ENCODE peak calls at places on chromosomes 2 and 18, in seven cellular contexts. Z is SK-MEL-5; W is stimulated activated CD4-positive, alpha-beta T cell treated with anti-CD3 and anti-CD28 coated beads, TNF-alpha, amount 100 ng/mL, for 24 hours; H is cardiac muscle cell; M is A172; P is osteocyte; V is activated naive CD8-positive, alpha-beta T cell treated with anti-CD3 and anti-CD28 coated beads, Interleukin-2, amount 10 ng/mL, durations not matched to agents 7 days and 5 days. T is an unnamed sample.

GRCh38 chr18:54127759-54128378 is 96.6 kb downstream of the MBD2 start:
- DNase-seq in Z (peak; percentile 70), W (no peak), H (peak; percentile 73), M (peak; percentile 29), P (no peak), V (no peak), T (peak; percentile 59)

GRCh38 chr2:241067501-241068135 is 34.5 kb downstream of the MTERF4 start:
- DNase-seq in Z (no peak), W (no peak), H (no peak), M (no peak), P (peak; percentile 80), V (no peak), T (no peak)

GRCh38 chr2:30185175-30185574 is 38.4 kb downstream of the YPEL5 start:
- DNase-seq in Z (no peak), W (no peak), H (no peak), M (no peak), P (no peak), V (no peak), T (no peak)

GRCh38 chr18:69858897-69859296 is 88.8 kb downstream of the CD226 start:
- DNase-seq in Z (peak; percentile 28), W (no peak), H (no peak), M (no peak), P (no peak), V (no peak), T (no peak)

GRCh38 chr2:127072970-127073369 is 34.0 kb downstream of the BIN1 start:
- DNase-seq in Z (no peak), W (no peak), H (no peak), M (no peak), P (no peak), V (no peak), T (no peak)

GRCh38 chr2:232438951-232439757 is 16.8 kb upstream of the ALPI start:
- DNase-seq in Z (peak; percentile 31), W (peak; percentile 48), H (peak; percentile 23), M (peak; percentile 27), P (no peak), V (peak; percentile 46), T (no peak)

GRCh38 chr18:59918320-59918755 is 18.5 kb downstream of the PMAIP1 start:
- DNase-seq in Z (no peak), W (no peak), H (peak; percentile 36), M (peak; percentile 78), P (no peak), V (no peak), T (peak; percentile 41)

GRCh38 chr2:100409975-100410647 is 7.4 kb downstream of the CHST10 start:
- DNase-seq in Z (no peak), W (no peak), H (peak; percentile 41), M (no peak), P (peak; percentile 77), V (no peak), T (no peak)

GRCh38 chr2:16728742-16729141 is 63.1 kb upstream of the CYRIA start:
- DNase-seq in Z (no peak), W (no peak), H (no peak), M (no peak), P (no peak), V (no peak), T (no peak)

GRCh38 chr2:101983928-101984327 is 7.8 kb upstream of the IL1R2 start:
- DNase-seq in Z (peak; percentile 29), W (no peak), H (no peak), M (no peak), P (no peak), V (no peak), T (peak; percentile 16)

GRCh38 chr2:205775091-205775876 is 93.0 kb downstream of the NRP2 start:
- DNase-seq in Z (no peak), W (no peak), H (no peak), M (peak; percentile 57), P (no peak), V (no peak), T (no peak)

GRCh38 chr2:162890690-162891311 is 52.2 kb upstream of the KCNH7 start:
- DNase-seq in Z (peak; percentile 89), W (no peak), H (peak; percentile 74), M (peak; percentile 62), P (no peak), V (no peak), T (peak; percentile 69)

GRCh38 chr18:49761771-49762170 is 51.6 kb downstream of the ACAA2 start:
- DNase-seq in Z (no peak), W (no peak), H (no peak), M (no peak), P (no peak), V (no peak), T (no peak)

GRCh38 chr2:171161425-171162289 is 964 bp upstream of the TLK1 start:
- DNase-seq in Z (no peak), W (no peak), H (no peak), M (no peak), P (no peak), V (no peak), T (no peak)

GRCh38 chr2:8086796-8087479 is 594.9 kb upstream of the ID2 start:
- DNase-seq in Z (no peak), W (no peak), H (no peak), M (peak; percentile 94), P (no peak), V (no peak), T (peak; percentile 75)

GRCh38 chr2:181586569-181587076 is 70.3 kb downstream of the CERKL start:
- DNase-seq in Z (no peak), W (no peak), H (no peak), M (no peak), P (no peak), V (no peak), T (no peak)

GRCh38 chr2:11967946-11968465 is 221.6 kb downstream of the LPIN1 start:
- DNase-seq in Z (no peak), W (no peak), H (peak; percentile 23), M (peak; percentile 48), P (no peak), V (no peak), T (no peak)

GRCh38 chr18:74508821-74509225 is 12.7 kb downstream of the CNDP2 start:
- DNase-seq in Z (no peak), W (no peak), H (peak; percentile 6), M (no peak), P (no peak), V (no peak), T (no peak)

GRCh38 chr2:203155406-203155805 is 83.4 kb upstream of the CYP20A1 start:
- DNase-seq in Z (no peak), W (no peak), H (no peak), M (no peak), P (no peak), V (no peak), T (no peak)

GRCh38 chr2:139353874-139354273 is 573.7 kb upstream of the NXPH2 start:
- DNase-seq in Z (no peak), W (no peak), H (no peak), M (no peak), P (no peak), V (no peak), T (no peak)

GRCh38 chr2:197137826-197138480 is 172.6 kb downstream of the ANKRD44 start:
- DNase-seq in Z (no peak), W (no peak), H (no peak), M (peak; percentile 42), P (no peak), V (no peak), T (peak; percentile 41)

GRCh38 chr18:33424266-33424946 is 16.1 kb downstream of the CCDC178 start:
- DNase-seq in Z (no peak), W (no peak), H (peak; percentile 42), M (no peak), P (no peak), V (no peak), T (no peak)

GRCh38 chr2:43169091-43169936 is 57.1 kb downstream of the ZFP36L2 start:
- DNase-seq in Z (no peak), W (no peak), H (no peak), M (no peak), P (no peak), V (peak; percentile 63), T (no peak)

GRCh38 chr2:46494596-46494995 is 15.2 kb downstream of the TMEM247 start:
- DNase-seq in Z (no peak), W (no peak), H (no peak), M (no peak), P (no peak), V (no peak), T (no peak)

GRCh38 chr2:7900593-7900992 is 781.3 kb upstream of the ID2 start:
- DNase-seq in Z (no peak), W (no peak), H (no peak), M (no peak), P (no peak), V (no peak), T (peak; percentile 5)

GRCh38 chr18:35497006-35497333 is 790 bp downstream of the INO80C start:
- DNase-seq in Z (no peak), W (no peak), H (peak; percentile 17), M (peak; percentile 22), P (peak; percentile 10), V (no peak), T (peak; percentile 70)

GRCh38 chr2:128472789-128473174 is 154.1 kb upstream of the HS6ST1 start:
- DNase-seq in Z (no peak), W (no peak), H (no peak), M (no peak), P (peak; percentile 59), V (no peak), T (no peak)

GRCh38 chr18:78875268-78875997 is 104.2 kb upstream of the SALL3 start:
- DNase-seq in Z (peak; percentile 61), W (peak; percentile 24), H (peak; percentile 44), M (no peak), P (no peak), V (peak; percentile 37), T (peak; percentile 30)

GRCh38 chr2:186349508-186349907 is 136.6 kb upstream of the ZC3H15 start:
- DNase-seq in Z (no peak), W (no peak), H (no peak), M (peak; percentile 51), P (no peak), V (no peak), T (peak; percentile 32)

GRCh38 chr2:12321017-12321641 is 395.6 kb upstream of the TRIB2 start:
- DNase-seq in Z (peak; percentile 65), W (no peak), H (no peak), M (peak; percentile 92), P (no peak), V (no peak), T (peak; percentile 44)

GRCh38 chr2:223460774-223461211 is 141.4 kb downstream of the SCG2 start:
- DNase-seq in Z (no peak), W (no peak), H (no peak), M (peak; percentile 60), P (no peak), V (no peak), T (no peak)

GRCh38 chr18:55844373-55844772 is 256.4 kb upstream of the TCF4 start:
- DNase-seq in Z (no peak), W (no peak), H (no peak), M (no peak), P (no peak), V (no peak), T (no peak)

GRCh38 chr2:234447189-234447588 is 49.7 kb downstream of the ARL4C start:
- DNase-seq in Z (no peak), W (no peak), H (no peak), M (no peak), P (no peak), V (no peak), T (no peak)

GRCh38 chr2:24122356-24123211 is 550 bp downstream of the PFN4 start:
- DNase-seq in Z (no peak), W (no peak), H (no peak), M (no peak), P (no peak), V (no peak), T (no peak)